ENCODE peak calls at places on chromosome 11, in six cellular contexts. G is A172, P is A549, N is amniotic stem cell, A is upper lobe of right lung, S is mucosa of descending colon. M is an unnamed sample.

GRCh38 chr11:79182794-79183193 is 258.0 kb downstream of the TENM4 start:
- DNase-seq in G (no peak), S (no peak), P (no peak), A (no peak), N (peak; percentile 47), M (no peak)

GRCh38 chr11:80702264-80702663 is 1261.4 kb upstream of the TENM4 start:
- DNase-seq in G (peak; percentile 75), S (no peak), N (no peak), A (no peak), P (no peak), M (no peak)

GRCh38 chr11:36218283-36218921 is 70.8 kb downstream of the COMMD9 start:
- DNase-seq in G (no peak), P (no peak), S (no peak), N (no peak), A (no peak), M (no peak)

GRCh38 chr11:96869207-96869606 is 479.4 kb downstream of the JRKL start:
- DNase-seq in G (no peak), N (no peak), A (no peak), S (no peak), P (no peak), M (no peak)

GRCh38 chr11:102868359-102868758 is 6.4 kb downstream of the MMP12 start:
- DNase-seq in S (no peak), N (no peak), A (no peak), G (peak; percentile 27), P (no peak), M (no peak)

GRCh38 chr11:68040957-68041591 is 2.2 kb downstream of the TCIRG1 start:
- DNase-seq in N (no peak), P (no peak), A (peak; percentile 65), S (no peak), G (no peak), M (no peak)

GRCh38 chr11:82701847-82702520 is 31.7 kb downstream of the FAM181B start:
- DNase-seq in G (peak; percentile 25), S (no peak), A (no peak), N (no peak), P (peak; percentile 29), M (no peak)

GRCh38 chr11:125053167-125053566 is 9.9 kb upstream of the SLC37A2 start:
- DNase-seq in P (no peak), S (no peak), G (no peak), A (no peak), N (no peak), M (no peak)

GRCh38 chr11:106379265-106379664 is 301.8 kb downstream of the AASDHPPT start:
- DNase-seq in S (no peak), A (no peak), G (no peak), N (no peak), P (no peak), M (no peak)

GRCh38 chr11:128506999-128507591 is 80.3 kb downstream of the ETS1 start:
- DNase-seq in S (peak; percentile 86), G (peak; percentile 86), N (peak; percentile 79), P (peak; percentile 72), A (peak; percentile 76), M (peak; percentile 97)

GRCh38 chr11:108224908-108225786 is 2.3 kb downstream of the ATM start:
- DNase-seq in N (no peak), G (no peak), S (no peak), P (no peak), A (no peak), M (no peak)

GRCh38 chr11:31761636-31762035 is 49.5 kb downstream of the PAX6 start:
- DNase-seq in G (no peak), N (no peak), P (no peak), A (no peak), S (no peak), M (no peak)

GRCh38 chr11:20097319-20098221 is 62.7 kb downstream of the DBX1 start:
- DNase-seq in A (no peak), S (no peak), P (no peak), N (peak; percentile 73), G (peak; percentile 91), M (no peak)

GRCh38 chr11:35170503-35170902 is 31.5 kb downstream of the CD44 start:
- DNase-seq in S (no peak), G (peak; percentile 39), P (no peak), N (no peak), A (no peak), M (no peak)

GRCh38 chr11:107819361-107820014 is 39.1 kb downstream of the SLC35F2 start:
- DNase-seq in P (no peak), A (no peak), S (no peak), N (no peak), G (no peak), M (no peak)

GRCh38 chr11:43981006-43981405 is 38.6 kb downstream of the C11orf96 start:
- DNase-seq in G (no peak), N (no peak), A (no peak), S (no peak), P (no peak), M (no peak)

GRCh38 chr11:86912238-86912637 is 43.0 kb downstream of the FZD4 start:
- DNase-seq in P (no peak), G (no peak), A (no peak), N (no peak), S (no peak), M (no peak)

GRCh38 chr11:95556342-95557151 is 233.0 kb downstream of the FAM76B start:
- DNase-seq in G (no peak), P (no peak), N (no peak), S (no peak), A (no peak), M (no peak)

GRCh38 chr11:22666700-22667439 is 459 bp downstream of the GAS2 start:
- DNase-seq in P (no peak), N (no peak), A (peak; percentile 68), G (no peak), S (peak; percentile 35), M (peak; percentile 72)

GRCh38 chr11:43410394-43410793 is 51.7 kb downstream of the TTC17 start:
- DNase-seq in G (no peak), N (no peak), A (no peak), S (no peak), P (no peak), M (no peak)

GRCh38 chr11:64165482-64165841 is 451 bp downstream of the MACROD1 start:
- DNase-seq in G (no peak), N (no peak), A (peak; percentile 73), P (peak; percentile 29), S (no peak), M (no peak)

GRCh38 chr11:30244255-30244654 is 13.4 kb downstream of the FSHB start:
- DNase-seq in P (peak; percentile 4), A (no peak), N (peak; percentile 70), G (peak; percentile 97), S (no peak), M (no peak)

GRCh38 chr11:61834278-61835004 is 6.3 kb downstream of the FADS2 start:
- DNase-seq in A (no peak), P (no peak), N (no peak), G (peak; percentile 68), S (no peak), M (peak; percentile 93)

GRCh38 chr11:72426758-72427157 is 7.6 kb downstream of the CLPB start:
- DNase-seq in S (no peak), N (no peak), A (no peak), P (no peak), G (no peak), M (no peak)

GRCh38 chr11:33452806-33453205 is 195.6 kb downstream of the HIPK3 start:
- DNase-seq in S (no peak), G (peak; percentile 92), P (peak; percentile 22), A (no peak), N (peak; percentile 86), M (no peak)

GRCh38 chr11:36258730-36259360 is 30.4 kb downstream of the COMMD9 start:
- DNase-seq in S (peak; percentile 44), A (peak; percentile 78), P (peak; percentile 60), G (peak; percentile 66), N (peak; percentile 29), M (no peak)

GRCh38 chr11:65207918-65208784 is 26.4 kb downstream of the CAPN1 start:
- DNase-seq in G (no peak), S (no peak), P (no peak), N (no peak), A (no peak), M (peak; percentile 64)

GRCh38 chr11:83613767-83614121 is 327.6 kb upstream of the CCDC90B start:
- DNase-seq in A (no peak), N (no peak), P (no peak), S (no peak), G (no peak), M (no peak)

GRCh38 chr11:94776351-94777321 is 8.5 kb downstream of the AMOTL1 start:
- DNase-seq in P (no peak), N (no peak), A (no peak), G (peak; percentile 47), S (no peak), M (peak; percentile 78)

GRCh38 chr11:18491924-18492323 is 34.8 kb downstream of the TSG101 start:
- DNase-seq in S (no peak), G (no peak), N (no peak), A (no peak), P (no peak), M (no peak)

GRCh38 chr11:112961146-112961668 is at the start of gene NCAM1:
- DNase-seq in G (peak; percentile 70), A (peak; percentile 66), N (no peak), P (peak; percentile 4), S (peak; percentile 64), M (peak; percentile 88)

GRCh38 chr11:3635641-3636375 is 6.0 kb downstream of the ART5 start:
- DNase-seq in S (no peak), N (no peak), A (no peak), P (no peak), G (no peak), M (peak; percentile 47)

GRCh38 chr11:68683086-68683951 is 1.0 kb upstream of the GAL start:
- DNase-seq in S (no peak), A (peak; percentile 53), P (no peak), G (no peak), N (no peak), M (peak; percentile 72)

GRCh38 chr11:71504526-71504925 is 22.5 kb upstream of the KRTAP5-7 start:
- DNase-seq in N (no peak), P (no peak), A (peak; percentile 27), G (no peak), S (no peak), M (peak; percentile 56)

GRCh38 chr11:59011672-59012071 is 72.4 kb downstream of the GLYATL1 start:
- DNase-seq in G (no peak), P (no peak), S (no peak), N (no peak), A (no peak), M (no peak)

GRCh38 chr11:34359548-34359891 is 1.7 kb upstream of the ABTB2 start:
- DNase-seq in A (no peak), G (no peak), P (no peak), N (no peak), S (no peak), M (no peak)

GRCh38 chr11:62921573-62922188 is 518 bp upstream of the CHRM1 start:
- DNase-seq in P (no peak), G (peak; percentile 38), N (no peak), A (no peak), S (peak; percentile 60), M (no peak)

M was measured in posterior vena cava.